ENCODE peak calls at places on chromosomes 1 and 21, in eight cellular contexts. One of them, this sample, is unnamed.

GRCh38 chr1:29397981-29398380 is 161.7 kb downstream of the PTPRU start:
- DNase-seq in stimulated activated CD4-positive, alpha-beta T cell treated with anti-CD3 and anti-CD28 coated beads, Interleukin-1b, Interleukin-23, amount 100 ng/mL, for 4 hours: no peak
- DNase-seq in activated naive CD4-positive, alpha-beta T cell treated with anti-CD3 and anti-CD28 coated beads, Interleukin-2, amount 10 ng/mL, durations not matched to agents 7 days and 5 days: no peak
- DNase-seq in fibroblast of the conjunctiva: no peak
- DNase-seq in glutamatergic neuron: no peak
- DNase-seq in upper lobe of right lung: no peak
- DNase-seq in activated gamma-delta T cell treated with Interleukin-2 at 50 U/mL for 16 hours: no peak
- DNase-seq in HL-60: no peak
- DNase-seq in this sample: no peak

GRCh38 chr1:202367200-202367742 is 18.8 kb downstream of the PPP1R12B start:
- DNase-seq in stimulated activated CD4-positive, alpha-beta T cell treated with anti-CD3 and anti-CD28 coated beads, Interleukin-1b, Interleukin-23, amount 100 ng/mL, for 4 hours: no peak
- DNase-seq in activated naive CD4-positive, alpha-beta T cell treated with anti-CD3 and anti-CD28 coated beads, Interleukin-2, amount 10 ng/mL, durations not matched to agents 7 days and 5 days: no peak
- DNase-seq in fibroblast of the conjunctiva: no peak
- DNase-seq in glutamatergic neuron: no peak
- DNase-seq in upper lobe of right lung: no peak
- DNase-seq in activated gamma-delta T cell treated with Interleukin-2 at 50 U/mL for 16 hours: no peak
- DNase-seq in HL-60: no peak
- DNase-seq in this sample: no peak

GRCh38 chr1:243483084-243483845 is 227.4 kb downstream of the SDCCAG8 start:
- DNase-seq in stimulated activated CD4-positive, alpha-beta T cell treated with anti-CD3 and anti-CD28 coated beads, Interleukin-1b, Interleukin-23, amount 100 ng/mL, for 4 hours: no peak
- DNase-seq in activated naive CD4-positive, alpha-beta T cell treated with anti-CD3 and anti-CD28 coated beads, Interleukin-2, amount 10 ng/mL, durations not matched to agents 7 days and 5 days: peak; percentile 34
- DNase-seq in fibroblast of the conjunctiva: no peak
- DNase-seq in glutamatergic neuron: peak; percentile 69
- DNase-seq in upper lobe of right lung: no peak
- DNase-seq in activated gamma-delta T cell treated with Interleukin-2 at 50 U/mL for 16 hours: no peak
- DNase-seq in HL-60: no peak
- DNase-seq in this sample: no peak

GRCh38 chr1:87334351-87335174 is 5.9 kb downstream of the LMO4 start:
- DNase-seq in stimulated activated CD4-positive, alpha-beta T cell treated with anti-CD3 and anti-CD28 coated beads, Interleukin-1b, Interleukin-23, amount 100 ng/mL, for 4 hours: no peak
- DNase-seq in activated naive CD4-positive, alpha-beta T cell treated with anti-CD3 and anti-CD28 coated beads, Interleukin-2, amount 10 ng/mL, durations not matched to agents 7 days and 5 days: peak; percentile 20
- DNase-seq in fibroblast of the conjunctiva: no peak
- DNase-seq in glutamatergic neuron: peak; percentile 50
- DNase-seq in upper lobe of right lung: peak; percentile 65
- DNase-seq in activated gamma-delta T cell treated with Interleukin-2 at 50 U/mL for 16 hours: no peak
- DNase-seq in HL-60: peak; percentile 11
- DNase-seq in this sample: no peak

GRCh38 chr1:25550683-25551310 is 7.4 kb downstream of the LDLRAP1 start:
- DNase-seq in stimulated activated CD4-positive, alpha-beta T cell treated with anti-CD3 and anti-CD28 coated beads, Interleukin-1b, Interleukin-23, amount 100 ng/mL, for 4 hours: no peak
- DNase-seq in activated naive CD4-positive, alpha-beta T cell treated with anti-CD3 and anti-CD28 coated beads, Interleukin-2, amount 10 ng/mL, durations not matched to agents 7 days and 5 days: no peak
- DNase-seq in fibroblast of the conjunctiva: no peak
- DNase-seq in glutamatergic neuron: no peak
- DNase-seq in upper lobe of right lung: no peak
- DNase-seq in activated gamma-delta T cell treated with Interleukin-2 at 50 U/mL for 16 hours: no peak
- DNase-seq in HL-60: no peak
- DNase-seq in this sample: no peak

GRCh38 chr1:173417563-173417962 is 59.6 kb upstream of the PRDX6 start:
- DNase-seq in stimulated activated CD4-positive, alpha-beta T cell treated with anti-CD3 and anti-CD28 coated beads, Interleukin-1b, Interleukin-23, amount 100 ng/mL, for 4 hours: no peak
- DNase-seq in activated naive CD4-positive, alpha-beta T cell treated with anti-CD3 and anti-CD28 coated beads, Interleukin-2, amount 10 ng/mL, durations not matched to agents 7 days and 5 days: no peak
- DNase-seq in fibroblast of the conjunctiva: no peak
- DNase-seq in glutamatergic neuron: no peak
- DNase-seq in upper lobe of right lung: no peak
- DNase-seq in activated gamma-delta T cell treated with Interleukin-2 at 50 U/mL for 16 hours: no peak
- DNase-seq in HL-60: no peak
- DNase-seq in this sample: no peak

GRCh38 chr1:35706846-35707245 is 11.8 kb downstream of the C1orf216 start:
- DNase-seq in stimulated activated CD4-positive, alpha-beta T cell treated with anti-CD3 and anti-CD28 coated beads, Interleukin-1b, Interleukin-23, amount 100 ng/mL, for 4 hours: no peak
- DNase-seq in activated naive CD4-positive, alpha-beta T cell treated with anti-CD3 and anti-CD28 coated beads, Interleukin-2, amount 10 ng/mL, durations not matched to agents 7 days and 5 days: no peak
- DNase-seq in fibroblast of the conjunctiva: no peak
- DNase-seq in glutamatergic neuron: no peak
- DNase-seq in upper lobe of right lung: no peak
- DNase-seq in activated gamma-delta T cell treated with Interleukin-2 at 50 U/mL for 16 hours: no peak
- DNase-seq in HL-60: no peak
- DNase-seq in this sample: no peak

GRCh38 chr1:77282866-77283539 is 1.2 kb downstream of the AK5 start:
- DNase-seq in stimulated activated CD4-positive, alpha-beta T cell treated with anti-CD3 and anti-CD28 coated beads, Interleukin-1b, Interleukin-23, amount 100 ng/mL, for 4 hours: peak; percentile 15
- DNase-seq in activated naive CD4-positive, alpha-beta T cell treated with anti-CD3 and anti-CD28 coated beads, Interleukin-2, amount 10 ng/mL, durations not matched to agents 7 days and 5 days: peak; percentile 28
- DNase-seq in fibroblast of the conjunctiva: no peak
- DNase-seq in glutamatergic neuron: peak; percentile 31
- DNase-seq in upper lobe of right lung: no peak
- DNase-seq in activated gamma-delta T cell treated with Interleukin-2 at 50 U/mL for 16 hours: no peak
- DNase-seq in HL-60: no peak
- DNase-seq in this sample: no peak

GRCh38 chr1:29398431-29398830 is 162.1 kb downstream of the PTPRU start:
- DNase-seq in stimulated activated CD4-positive, alpha-beta T cell treated with anti-CD3 and anti-CD28 coated beads, Interleukin-1b, Interleukin-23, amount 100 ng/mL, for 4 hours: no peak
- DNase-seq in activated naive CD4-positive, alpha-beta T cell treated with anti-CD3 and anti-CD28 coated beads, Interleukin-2, amount 10 ng/mL, durations not matched to agents 7 days and 5 days: no peak
- DNase-seq in fibroblast of the conjunctiva: no peak
- DNase-seq in glutamatergic neuron: no peak
- DNase-seq in upper lobe of right lung: no peak
- DNase-seq in activated gamma-delta T cell treated with Interleukin-2 at 50 U/mL for 16 hours: no peak
- DNase-seq in HL-60: no peak
- DNase-seq in this sample: no peak

GRCh38 chr1:219567341-219567947 is 45.5 kb downstream of the ZC3H11B start:
- DNase-seq in stimulated activated CD4-positive, alpha-beta T cell treated with anti-CD3 and anti-CD28 coated beads, Interleukin-1b, Interleukin-23, amount 100 ng/mL, for 4 hours: no peak
- DNase-seq in activated naive CD4-positive, alpha-beta T cell treated with anti-CD3 and anti-CD28 coated beads, Interleukin-2, amount 10 ng/mL, durations not matched to agents 7 days and 5 days: no peak
- DNase-seq in fibroblast of the conjunctiva: peak; percentile 66
- DNase-seq in glutamatergic neuron: no peak
- DNase-seq in upper lobe of right lung: no peak
- DNase-seq in activated gamma-delta T cell treated with Interleukin-2 at 50 U/mL for 16 hours: no peak
- DNase-seq in HL-60: no peak
- DNase-seq in this sample: no peak

GRCh38 chr1:54376085-54377039 is 29.8 kb downstream of the SSBP3 start:
- DNase-seq in stimulated activated CD4-positive, alpha-beta T cell treated with anti-CD3 and anti-CD28 coated beads, Interleukin-1b, Interleukin-23, amount 100 ng/mL, for 4 hours: no peak
- DNase-seq in activated naive CD4-positive, alpha-beta T cell treated with anti-CD3 and anti-CD28 coated beads, Interleukin-2, amount 10 ng/mL, durations not matched to agents 7 days and 5 days: peak; percentile 42
- DNase-seq in fibroblast of the conjunctiva: no peak
- DNase-seq in glutamatergic neuron: no peak
- DNase-seq in upper lobe of right lung: no peak
- DNase-seq in activated gamma-delta T cell treated with Interleukin-2 at 50 U/mL for 16 hours: no peak
- DNase-seq in HL-60: no peak
- DNase-seq in this sample: peak; percentile 56

GRCh38 chr1:152870831-152871730 is 7.0 kb upstream of the SMCP start:
- DNase-seq in stimulated activated CD4-positive, alpha-beta T cell treated with anti-CD3 and anti-CD28 coated beads, Interleukin-1b, Interleukin-23, amount 100 ng/mL, for 4 hours: no peak
- DNase-seq in activated naive CD4-positive, alpha-beta T cell treated with anti-CD3 and anti-CD28 coated beads, Interleukin-2, amount 10 ng/mL, durations not matched to agents 7 days and 5 days: no peak
- DNase-seq in fibroblast of the conjunctiva: peak; percentile 4
- DNase-seq in glutamatergic neuron: peak; percentile 32
- DNase-seq in upper lobe of right lung: no peak
- DNase-seq in activated gamma-delta T cell treated with Interleukin-2 at 50 U/mL for 16 hours: no peak
- DNase-seq in HL-60: peak; percentile 21
- DNase-seq in this sample: no peak

GRCh38 chr1:85277802-85278201 is 1.4 kb upstream of the BCL10 start:
- DNase-seq in stimulated activated CD4-positive, alpha-beta T cell treated with anti-CD3 and anti-CD28 coated beads, Interleukin-1b, Interleukin-23, amount 100 ng/mL, for 4 hours: no peak
- DNase-seq in activated naive CD4-positive, alpha-beta T cell treated with anti-CD3 and anti-CD28 coated beads, Interleukin-2, amount 10 ng/mL, durations not matched to agents 7 days and 5 days: no peak
- DNase-seq in fibroblast of the conjunctiva: no peak
- DNase-seq in glutamatergic neuron: no peak
- DNase-seq in upper lobe of right lung: no peak
- DNase-seq in activated gamma-delta T cell treated with Interleukin-2 at 50 U/mL for 16 hours: no peak
- DNase-seq in HL-60: no peak
- DNase-seq in this sample: no peak

GRCh38 chr1:155989992-155990325 is 11.6 kb upstream of the ARHGEF2 start:
- DNase-seq in stimulated activated CD4-positive, alpha-beta T cell treated with anti-CD3 and anti-CD28 coated beads, Interleukin-1b, Interleukin-23, amount 100 ng/mL, for 4 hours: no peak
- DNase-seq in activated naive CD4-positive, alpha-beta T cell treated with anti-CD3 and anti-CD28 coated beads, Interleukin-2, amount 10 ng/mL, durations not matched to agents 7 days and 5 days: no peak
- DNase-seq in fibroblast of the conjunctiva: no peak
- DNase-seq in glutamatergic neuron: no peak
- DNase-seq in upper lobe of right lung: no peak
- DNase-seq in activated gamma-delta T cell treated with Interleukin-2 at 50 U/mL for 16 hours: no peak
- DNase-seq in HL-60: peak; percentile 86
- DNase-seq in this sample: no peak

GRCh38 chr1:153513023-153513422 is 22.8 kb downstream of the S100A6 start:
- DNase-seq in stimulated activated CD4-positive, alpha-beta T cell treated with anti-CD3 and anti-CD28 coated beads, Interleukin-1b, Interleukin-23, amount 100 ng/mL, for 4 hours: no peak
- DNase-seq in activated naive CD4-positive, alpha-beta T cell treated with anti-CD3 and anti-CD28 coated beads, Interleukin-2, amount 10 ng/mL, durations not matched to agents 7 days and 5 days: no peak
- DNase-seq in fibroblast of the conjunctiva: no peak
- DNase-seq in glutamatergic neuron: no peak
- DNase-seq in upper lobe of right lung: no peak
- DNase-seq in activated gamma-delta T cell treated with Interleukin-2 at 50 U/mL for 16 hours: no peak
- DNase-seq in HL-60: no peak
- DNase-seq in this sample: no peak

GRCh38 chr21:16532841-16533240 is 803.1 kb downstream of the USP25 start:
- DNase-seq in stimulated activated CD4-positive, alpha-beta T cell treated with anti-CD3 and anti-CD28 coated beads, Interleukin-1b, Interleukin-23, amount 100 ng/mL, for 4 hours: no peak
- DNase-seq in activated naive CD4-positive, alpha-beta T cell treated with anti-CD3 and anti-CD28 coated beads, Interleukin-2, amount 10 ng/mL, durations not matched to agents 7 days and 5 days: no peak
- DNase-seq in fibroblast of the conjunctiva: peak; percentile 31
- DNase-seq in glutamatergic neuron: no peak
- DNase-seq in upper lobe of right lung: no peak
- DNase-seq in activated gamma-delta T cell treated with Interleukin-2 at 50 U/mL for 16 hours: no peak
- DNase-seq in HL-60: no peak
- DNase-seq in this sample: no peak

GRCh38 chr1:209889077-209889418 is 49.0 kb upstream of the SYT14 start:
- DNase-seq in stimulated activated CD4-positive, alpha-beta T cell treated with anti-CD3 and anti-CD28 coated beads, Interleukin-1b, Interleukin-23, amount 100 ng/mL, for 4 hours: no peak
- DNase-seq in activated naive CD4-positive, alpha-beta T cell treated with anti-CD3 and anti-CD28 coated beads, Interleukin-2, amount 10 ng/mL, durations not matched to agents 7 days and 5 days: no peak
- DNase-seq in fibroblast of the conjunctiva: no peak
- DNase-seq in glutamatergic neuron: no peak
- DNase-seq in upper lobe of right lung: no peak
- DNase-seq in activated gamma-delta T cell treated with Interleukin-2 at 50 U/mL for 16 hours: no peak
- DNase-seq in HL-60: no peak
- DNase-seq in this sample: no peak

GRCh38 chr1:1205769-1206375 is 520 bp downstream of the TNFRSF18 start:
- DNase-seq in stimulated activated CD4-positive, alpha-beta T cell treated with anti-CD3 and anti-CD28 coated beads, Interleukin-1b, Interleukin-23, amount 100 ng/mL, for 4 hours: no peak
- DNase-seq in activated naive CD4-positive, alpha-beta T cell treated with anti-CD3 and anti-CD28 coated beads, Interleukin-2, amount 10 ng/mL, durations not matched to agents 7 days and 5 days: no peak
- DNase-seq in fibroblast of the conjunctiva: no peak
- DNase-seq in glutamatergic neuron: peak; percentile 17
- DNase-seq in upper lobe of right lung: no peak
- DNase-seq in activated gamma-delta T cell treated with Interleukin-2 at 50 U/mL for 16 hours: no peak
- DNase-seq in HL-60: peak; percentile 36
- DNase-seq in this sample: no peak

GRCh38 chr1:204438628-204439027 is 27.0 kb upstream of the PPP1R15B start:
- DNase-seq in stimulated activated CD4-positive, alpha-beta T cell treated with anti-CD3 and anti-CD28 coated beads, Interleukin-1b, Interleukin-23, amount 100 ng/mL, for 4 hours: no peak
- DNase-seq in activated naive CD4-positive, alpha-beta T cell treated with anti-CD3 and anti-CD28 coated beads, Interleukin-2, amount 10 ng/mL, durations not matched to agents 7 days and 5 days: no peak
- DNase-seq in fibroblast of the conjunctiva: peak; percentile 94
- DNase-seq in glutamatergic neuron: no peak
- DNase-seq in upper lobe of right lung: no peak
- DNase-seq in activated gamma-delta T cell treated with Interleukin-2 at 50 U/mL for 16 hours: no peak
- DNase-seq in HL-60: no peak
- DNase-seq in this sample: no peak

GRCh38 chr1:174912243-174912642 is 87.5 kb upstream of the CACYBP start:
- DNase-seq in stimulated activated CD4-positive, alpha-beta T cell treated with anti-CD3 and anti-CD28 coated beads, Interleukin-1b, Interleukin-23, amount 100 ng/mL, for 4 hours: no peak
- DNase-seq in activated naive CD4-positive, alpha-beta T cell treated with anti-CD3 and anti-CD28 coated beads, Interleukin-2, amount 10 ng/mL, durations not matched to agents 7 days and 5 days: no peak
- DNase-seq in fibroblast of the conjunctiva: no peak
- DNase-seq in glutamatergic neuron: no peak
- DNase-seq in upper lobe of right lung: no peak
- DNase-seq in activated gamma-delta T cell treated with Interleukin-2 at 50 U/mL for 16 hours: no peak
- DNase-seq in HL-60: no peak
- DNase-seq in this sample: no peak

GRCh38 chr1:23673086-23673813 is 18.4 kb upstream of the RPL11 start:
- DNase-seq in stimulated activated CD4-positive, alpha-beta T cell treated with anti-CD3 and anti-CD28 coated beads, Interleukin-1b, Interleukin-23, amount 100 ng/mL, for 4 hours: no peak
- DNase-seq in activated naive CD4-positive, alpha-beta T cell treated with anti-CD3 and anti-CD28 coated beads, Interleukin-2, amount 10 ng/mL, durations not matched to agents 7 days and 5 days: peak; percentile 62
- DNase-seq in fibroblast of the conjunctiva: peak; percentile 45
- DNase-seq in glutamatergic neuron: no peak
- DNase-seq in upper lobe of right lung: no peak
- DNase-seq in activated gamma-delta T cell treated with Interleukin-2 at 50 U/mL for 16 hours: no peak
- DNase-seq in HL-60: no peak
- DNase-seq in this sample: no peak

GRCh38 chr1:1281533-1282321 is 1.5 kb downstream of the SCNN1D start:
- DNase-seq in stimulated activated CD4-positive, alpha-beta T cell treated with anti-CD3 and anti-CD28 coated beads, Interleukin-1b, Interleukin-23, amount 100 ng/mL, for 4 hours: no peak
- DNase-seq in activated naive CD4-positive, alpha-beta T cell treated with anti-CD3 and anti-CD28 coated beads, Interleukin-2, amount 10 ng/mL, durations not matched to agents 7 days and 5 days: no peak
- DNase-seq in fibroblast of the conjunctiva: no peak
- DNase-seq in glutamatergic neuron: peak; percentile 24
- DNase-seq in upper lobe of right lung: peak; percentile 91
- DNase-seq in activated gamma-delta T cell treated with Interleukin-2 at 50 U/mL for 16 hours: no peak
- DNase-seq in HL-60: no peak
- DNase-seq in this sample: no peak

This sample was measured in GM12892.